ENCODE peak calls at places on chromosomes 3 and 15, in eight cellular contexts. J is upper lobe of right lung; Y is heart left ventricle; Q is left lung; M is gastrocnemius medialis; B is CD4-positive, alpha-beta memory T cell; T is stomach; Z is psoas muscle. H is an unnamed sample. For H3K4me1 and H3K27me3, the result is how much of the 10 kb centered on the place peaks cover.

GRCh38 chr3:63193647-63194046 is 84.5 kb upstream of the SYNPR start:
- DNase-seq in J (no peak), Y (no peak), Q (no peak), M (no peak), B (no peak), T (no peak), Z (no peak), H (no peak)

GRCh38 chr3:69869643-69870042 is 129.9 kb upstream of the SAMMSON start:
- DNase-seq in J (no peak), Y (no peak), Q (no peak), M (no peak), B (no peak), T (no peak), Z (no peak), H (no peak)

GRCh38 chr3:106332884-106333283 is 464.1 kb upstream of the CBLB start:
- DNase-seq in J (no peak), Y (no peak), Q (no peak), M (no peak), B (no peak), T (no peak), Z (no peak), H (no peak)

GRCh38 chr3:130759692-130760338 is 13.2 kb upstream of the PIK3R4 start:
- DNase-seq in J (no peak), Y (peak), Q (peak), M (peak), B (peak), T (peak), Z (peak), H (peak)

GRCh38 chr3:51381333-51381705 is 3.8 kb upstream of the MANF start:
- DNase-seq in J (no peak), Y (no peak), Q (no peak), M (no peak), B (no peak), T (no peak), Z (no peak), H (no peak)

GRCh38 chr15:81315452-81316203 is 8.3 kb downstream of the STARD5 start:
- DNase-seq in J (no peak), Y (no peak), Q (no peak), M (no peak), B (no peak), T (no peak), Z (no peak), H (no peak)

GRCh38 chr15:28909958-28910500 is 24.3 kb downstream of the APBA2 start:
- DNase-seq in J (peak), Y (no peak), Q (peak), M (no peak), B (no peak), T (no peak), Z (no peak), H (no peak)

GRCh38 chr3:129226374-129226773 is 23.0 kb upstream of the COPG1 start:
- DNase-seq in J (peak), Y (peak), Q (peak), M (peak), B (no peak), T (peak), Z (peak), H (peak)

GRCh38 chr3:94036909-94037507 is 8.6 kb upstream of the STX19 start:
- DNase-seq in J (no peak), Y (no peak), Q (no peak), M (no peak), B (no peak), T (no peak), Z (no peak), H (no peak)

GRCh38 chr3:8663177-8664061 is 18.8 kb upstream of the SSUH2 start:
- DNase-seq in J (no peak), Y (peak), Q (no peak), M (peak), B (no peak), T (peak), Z (peak), H (no peak)

GRCh38 chr3:15634671-15635661 is 33.4 kb downstream of the BTD start:
- DNase-seq in J (no peak), Y (no peak), Q (peak), M (peak), B (no peak), T (no peak), Z (peak), H (no peak)
- H3K4me1 ChIP-seq in J (under half), Y (under half), Q (under half), M (half or more), B (under half), T (half or more), Z (half or more), H (under half)

GRCh38 chr15:91904942-91905341 is 51.4 kb downstream of the SLCO3A1 start:
- DNase-seq in J (no peak), Y (no peak), Q (no peak), M (no peak), B (no peak), T (no peak), Z (no peak), H (no peak)
- H3K27me3 ChIP-seq in J (under half), Y (under half), Q (under half), M (under half), B (under half), T (under half), Z (under half), H (under half)

GRCh38 chr3:64410226-64410625 is 185.0 kb upstream of the PRICKLE2 start:
- DNase-seq in J (no peak), Y (no peak), Q (no peak), M (no peak), B (no peak), T (no peak), Z (no peak), H (no peak)
- H3K4me1 ChIP-seq in J (under half), Y (under half), Q (under half), M (under half), B (under half), T (under half), Z (under half), H (under half)

DNA sequence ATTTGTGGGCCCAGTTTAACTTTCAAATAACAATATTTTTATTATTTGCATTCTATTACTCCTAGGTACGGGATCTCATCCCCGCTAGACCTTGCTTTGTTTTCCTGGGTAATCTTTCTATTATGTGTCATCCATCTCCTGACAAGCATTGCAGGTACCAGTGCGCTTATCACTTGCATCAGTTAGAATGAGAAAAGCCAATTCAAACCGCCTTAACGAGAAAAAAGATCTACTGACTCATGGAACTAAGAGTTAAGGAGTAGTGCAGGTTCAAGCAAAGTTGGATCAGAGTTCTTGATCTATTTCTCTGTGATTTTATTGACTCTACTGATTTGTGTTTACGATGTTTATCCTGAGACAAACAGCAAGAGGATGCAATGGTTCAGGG is 70.5 kb upstream of the BHLHE40 start:
- DNase-seq in J (no peak), Y (no peak), Q (no peak), M (no peak), B (peak), T (no peak), Z (no peak), H (no peak)
- H3K27me3 ChIP-seq in J (under half), Y (under half), Q (under half), M (under half), B (under half), T (under half), Z (under half), H (under half)

DNA sequence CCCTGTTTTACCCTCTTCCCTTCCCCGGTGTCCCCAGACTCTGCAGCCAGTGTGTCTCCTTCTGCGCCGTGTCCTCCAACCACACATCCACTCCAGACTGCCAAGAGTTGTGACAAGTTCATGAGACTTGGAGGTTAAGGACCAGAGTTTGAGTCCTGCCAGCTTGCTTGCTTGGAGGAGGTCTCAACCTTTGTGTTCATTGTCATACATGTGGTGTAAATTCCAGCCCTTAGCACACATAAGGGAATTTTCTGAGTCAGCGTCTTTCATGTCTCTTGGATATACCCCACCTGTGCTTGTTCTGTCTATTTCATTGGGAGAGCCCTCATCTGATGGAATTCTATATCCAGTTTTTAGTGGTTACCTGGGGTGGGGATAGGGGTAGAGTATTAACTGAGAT is 13.3 kb downstream of the CORO2B start:
- DNase-seq in J (no peak), Y (no peak), Q (no peak), M (no peak), B (no peak), T (no peak), Z (no peak), H (no peak)
- H3K4me1 ChIP-seq in J (under half), Y (under half), Q (under half), M (under half), B (under half), T (under half), Z (under half), H (under half)

DNA sequence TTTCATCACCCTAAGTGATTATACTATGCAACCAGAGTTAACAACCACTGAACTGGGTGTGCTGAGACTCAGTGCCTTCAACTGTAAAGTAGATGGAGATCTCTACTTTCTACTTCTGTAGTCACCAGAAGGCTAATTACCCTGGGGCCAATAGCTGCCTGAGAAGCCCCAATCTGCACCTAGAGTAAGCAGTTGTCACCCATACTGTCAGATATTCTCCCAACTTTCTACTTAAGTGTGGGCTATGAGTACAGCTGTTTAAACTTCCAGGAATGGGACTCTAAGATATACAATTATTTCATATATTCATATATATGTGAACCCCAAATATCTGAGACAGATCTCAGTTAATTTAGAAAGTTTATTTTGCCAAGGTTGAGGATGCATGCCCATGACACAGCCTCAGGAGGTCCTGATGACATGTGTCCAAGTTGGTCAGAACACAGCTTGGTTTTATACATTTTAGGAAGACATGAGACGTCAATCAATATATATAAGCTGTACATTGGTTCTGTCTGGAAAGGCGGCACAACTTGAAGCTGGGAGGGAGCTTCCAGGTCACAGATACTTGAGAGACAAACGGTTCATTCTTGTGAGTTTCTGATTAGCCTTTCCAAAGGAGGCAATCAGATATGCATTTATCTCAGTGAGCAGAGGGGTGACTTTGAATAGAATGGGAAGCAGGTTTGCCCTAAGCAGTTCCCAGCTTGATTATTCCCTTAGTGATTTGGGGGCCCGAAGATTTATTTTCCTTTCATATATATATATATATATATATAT is 41.9 kb downstream of the CCNL1 start:
- DNase-seq in J (no peak), Y (no peak), Q (no peak), M (no peak), B (no peak), T (no peak), Z (no peak), H (no peak)
- H3K27me3 ChIP-seq in J (under half), Y (under half), Q (under half), M (under half), B (under half), T (under half), Z (under half), H (under half)

H was measured in aorta.